ENCODE peak calls at places on chromosomes 11 and 22, in five cellular contexts. V is SK-N-SH, N is HepG2, A is H1, Y is GM12878. G is an unnamed sample.

GRCh38 chr11:65188486-65188885 is 6.8 kb downstream of the CAPN1 start:
- DNase-seq in V (no peak), N (no peak), A (no peak), Y (no peak), G (no peak)

GRCh38 chr11:66579017-66579606 is 10.7 kb upstream of the CTSF start:
- DNase-seq in V (peak; percentile 90), N (peak; percentile 52), A (no peak), Y (no peak), G (peak; percentile 82)

GRCh38 chr22:35611891-35612576 is 5.1 kb downstream of the MB start:
- DNase-seq in V (no peak), N (no peak), A (no peak), Y (peak; percentile 32), G (no peak)

GRCh38 chr11:45213316-45213665 is 66.9 kb downstream of the PRDM11 start:
- DNase-seq in V (no peak), N (no peak), A (no peak), Y (no peak), G (no peak)

GRCh38 chr11:67345949-67346819 is 7.2 kb downstream of the POLD4 start:
- DNase-seq in V (peak; percentile 10), N (peak; percentile 32), A (no peak), Y (peak; percentile 24), G (no peak)

GRCh38 chr11:122209619-122210377 is 93.8 kb upstream of the BLID start:
- DNase-seq in V (peak; percentile 41), N (no peak), A (no peak), Y (no peak), G (no peak)

GRCh38 chr22:40721266-40721665 is 42.0 kb downstream of the MCHR1 start:
- DNase-seq in V (peak; percentile 50), N (peak; percentile 40), A (no peak), Y (no peak), G (peak; percentile 24)

GRCh38 chr11:98194611-98195010 is 826.1 kb upstream of the CNTN5 start:
- DNase-seq in V (no peak), N (no peak), A (no peak), Y (no peak), G (no peak)

GRCh38 chr11:100709233-100709999 is 22.3 kb downstream of the ARHGAP42 start:
- DNase-seq in V (no peak), N (no peak), A (no peak), Y (no peak), G (peak; percentile 22)

GRCh38 chr11:62217191-62217748 is 8.8 kb downstream of the SCGB2A1 start:
- DNase-seq in V (no peak), N (peak; percentile 19), A (no peak), Y (no peak), G (no peak)

GRCh38 chr11:8060801-8061554 is 20.0 kb upstream of the TUB start:
- DNase-seq in V (no peak), N (no peak), A (no peak), Y (no peak), G (no peak)

GRCh38 chr11:60786811-60787567 is 1.9 kb downstream of the MS4A10 start:
- DNase-seq in V (no peak), N (no peak), A (no peak), Y (no peak), G (no peak)

GRCh38 chr11:113587318-113587739 is 112.1 kb upstream of the DRD2 start:
- DNase-seq in V (no peak), N (no peak), A (no peak), Y (no peak), G (peak; percentile 54)

GRCh38 chr22:49396817-49397216 is 430.9 kb downstream of the BRD1 start:
- DNase-seq in V (no peak), N (no peak), A (no peak), Y (no peak), G (no peak)

GRCh38 chr11:57792060-57792541 is 30.5 kb downstream of the CTNND1 start:
- DNase-seq in V (no peak), N (no peak), A (no peak), Y (peak; percentile 93), G (peak; percentile 44)

GRCh38 chr22:49333206-49333605 is 494.5 kb downstream of the BRD1 start:
- DNase-seq in V (no peak), N (no peak), A (no peak), Y (no peak), G (no peak)

GRCh38 chr11:65067446-65067845 is 9.1 kb upstream of the NAALADL1 start:
- DNase-seq in V (no peak), N (no peak), A (no peak), Y (no peak), G (no peak)

GRCh38 chr11:68271023-68271780 is 571 bp downstream of the C11orf24 start:
- DNase-seq in V (peak; percentile 89), N (peak; percentile 82), A (no peak), Y (no peak), G (peak; percentile 85)

GRCh38 chr11:35583126-35583525 is 35.1 kb upstream of the FJX1 start:
- DNase-seq in V (no peak), N (no peak), A (no peak), Y (no peak), G (no peak)

GRCh38 chr11:17748044-17748443 is 13.5 kb downstream of the KCNC1 start:
- DNase-seq in V (no peak), N (no peak), A (no peak), Y (no peak), G (no peak)

GRCh38 chr11:131910491-131911387 is 540.3 kb downstream of the NTM start:
- DNase-seq in V (peak; percentile 73), N (no peak), A (no peak), Y (no peak), G (no peak)

GRCh38 chr11:118621071-118621815 is 13.8 kb downstream of the PHLDB1 start:
- DNase-seq in V (peak; percentile 93), N (peak; percentile 85), A (no peak), Y (no peak), G (peak; percentile 84)

GRCh38 chr11:119378851-119379465 is 2.5 kb downstream of the USP2 start:
- DNase-seq in V (no peak), N (no peak), A (no peak), Y (no peak), G (peak; percentile 64)

GRCh38 chr11:36054628-36055027 is 110.8 kb downstream of the LDLRAD3 start:
- DNase-seq in V (no peak), N (no peak), A (no peak), Y (no peak), G (no peak)

GRCh38 chr11:73680687-73681086 is 34.3 kb downstream of the PLEKHB1 start:
- DNase-seq in V (no peak), N (no peak), A (no peak), Y (no peak), G (no peak)

GRCh38 chr11:1623716-1624115 is 1.8 kb upstream of the KRTAP5-4 start:
- DNase-seq in V (no peak), N (no peak), A (no peak), Y (no peak), G (no peak)
- TF ChIP-seq TAF1 in V (no peak), N (no peak), A (no peak), Y (no peak), G (no peak)

GRCh38 chr11:47765086-47765485 is 2.1 kb downstream of the FNBP4 start:
- DNase-seq in V (no peak), N (no peak), A (no peak), Y (no peak), G (no peak)
- H3K4me3 ChIP-seq in V (peak overlapping the region; percentile 81), N (peak overlapping the region; percentile 78), A (peak overlapping the region; percentile 98), Y (peak overlapping the region; percentile 83), G (peak overlapping the region; percentile 85)

GRCh38 chr11:87281496-87281895 is 243.8 kb downstream of the TMEM135 start:
- DNase-seq in V (no peak), N (peak; percentile 7), A (no peak), Y (no peak), G (no peak)
- TF ChIP-seq TAF1 in V (no peak), N (no peak), A (no peak), Y (no peak), G (no peak)

GRCh38 chr11:3163241-3163981 is 1.7 kb downstream of the OSBPL5 start:
- DNase-seq in V (peak; percentile 71), N (no peak), A (no peak), Y (no peak), G (no peak)

GRCh38 chr11:3164138-3164539 is 971 bp downstream of the OSBPL5 start:
- DNase-seq in V (peak; percentile 59), N (no peak), A (no peak), Y (no peak), G (no peak)

GRCh38 chr11:3161309-3161708 is 3.8 kb downstream of the OSBPL5 start:
- DNase-seq in V (no peak), N (no peak), A (no peak), Y (no peak), G (no peak)

GRCh38 chr11:3161720-3162409 is 3.2 kb downstream of the OSBPL5 start:
- DNase-seq in V (peak; percentile 9), N (no peak), A (no peak), Y (no peak), G (no peak)

DNA sequence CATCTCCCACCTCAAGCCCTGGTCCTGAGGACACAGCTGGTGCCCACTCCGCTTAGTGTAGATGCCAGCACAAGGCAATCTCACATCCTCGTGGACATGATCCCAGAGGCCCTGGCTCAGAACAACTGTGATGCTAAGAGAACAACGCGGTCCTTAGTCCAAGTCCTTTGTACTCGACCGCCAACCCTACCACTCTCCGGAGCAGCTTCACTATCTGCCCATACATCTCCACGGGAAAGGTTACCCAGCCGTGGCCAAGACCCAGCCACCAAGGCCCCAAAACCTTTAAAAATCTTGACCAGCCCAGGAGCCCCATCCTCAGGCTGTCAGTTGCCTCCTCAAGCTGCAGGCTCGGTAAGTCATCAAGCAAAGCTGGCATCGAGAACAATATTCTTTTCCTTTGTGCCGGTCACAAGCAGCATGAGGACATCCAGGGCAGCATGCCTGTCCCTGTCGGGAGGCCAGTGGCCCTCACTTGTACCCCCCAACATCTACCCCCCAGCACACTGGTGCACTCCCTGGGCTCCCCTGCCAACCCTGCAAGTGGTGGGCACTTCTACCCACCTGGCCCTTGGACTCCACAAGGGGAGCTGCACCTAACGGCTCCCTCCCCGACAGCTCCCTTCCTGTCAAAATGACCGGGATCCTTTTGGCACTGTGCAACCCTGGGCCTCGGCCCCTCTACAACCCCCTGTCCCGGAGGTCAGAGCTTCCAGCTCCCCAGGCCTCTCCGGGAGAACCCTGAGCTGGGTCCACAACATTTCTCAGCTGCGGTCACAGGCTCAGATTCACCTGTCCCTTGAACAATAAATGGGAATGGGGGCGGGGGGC is 2.5 kb downstream of the OSBPL5 start:
- DNase-seq in V (no peak), N (no peak), A (no peak), Y (no peak), G (no peak)
- H3K4me3 ChIP-seq in V (no peak overlapping the region), N (no peak overlapping the region), A (no peak overlapping the region), Y (no peak overlapping the region), G (no peak overlapping the region)

DNA sequence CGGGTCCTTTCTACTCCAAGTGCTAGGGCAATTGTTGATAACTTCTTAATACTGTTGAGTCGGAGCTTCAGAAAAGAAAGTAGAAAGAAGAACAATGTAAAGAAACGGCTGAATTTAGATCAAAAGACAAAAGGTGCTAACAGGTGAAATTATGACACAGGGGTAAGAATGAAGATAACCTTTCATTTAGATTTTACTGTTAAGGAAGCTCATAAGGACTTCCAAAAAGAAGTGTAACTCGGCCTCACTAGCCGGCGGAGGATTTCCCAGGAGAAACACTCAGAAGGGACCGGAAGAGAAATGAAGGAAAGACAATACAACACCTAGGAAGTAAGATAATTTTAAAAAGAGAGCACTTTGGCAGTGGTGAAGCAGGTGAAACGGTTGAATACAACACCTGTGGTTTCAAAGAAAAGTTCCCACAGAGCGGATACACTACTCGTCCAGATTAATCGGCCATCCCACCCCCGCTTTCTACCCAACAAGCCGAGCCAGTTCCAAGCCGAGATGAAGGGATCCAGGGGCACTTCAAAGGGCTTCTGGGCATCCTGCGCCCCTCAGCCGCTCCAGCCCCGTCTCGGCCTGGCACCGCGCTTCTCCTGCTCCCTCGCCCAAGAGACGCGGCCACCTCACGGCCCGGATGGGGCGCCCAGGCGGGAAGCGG is 737 bp downstream of the PPP2R1B start:
- DNase-seq in V (no peak), N (no peak), A (peak; percentile 15), Y (no peak), G (no peak)
- TF ChIP-seq TAF1 in V (no peak), N (no peak), A (no peak), Y (no peak), G (no peak)

G was measured in K562.